ENCODE peak calls at places on chromosomes 1 and 21, in four cellular contexts. One of them, this sample, is unnamed.

GRCh38 chr1:235533476-235534168 is 29.4 kb upstream of the B3GALNT2 start:
- DNase-seq in mucosa of descending colon: no peak
- DNase-seq in choroid plexus epithelial cell: no peak
- DNase-seq in AG10803: no peak
- DNase-seq in this sample: peak; percentile 40

GRCh38 chr1:40024671-40025070 is 15.9 kb upstream of the CAP1 start:
- DNase-seq in choroid plexus epithelial cell: no peak
- DNase-seq in AG10803: no peak
- DNase-seq in mucosa of descending colon: no peak
- DNase-seq in this sample: no peak

GRCh38 chr1:95086949-95087533 is 14.3 kb upstream of the ALG14 start:
- DNase-seq in AG10803: peak; percentile 91
- DNase-seq in mucosa of descending colon: no peak
- DNase-seq in choroid plexus epithelial cell: peak; percentile 96
- DNase-seq in this sample: peak; percentile 77

GRCh38 chr1:108636876-108637275 is 24.0 kb downstream of the HENMT1 start:
- DNase-seq in AG10803: no peak
- DNase-seq in mucosa of descending colon: no peak
- DNase-seq in choroid plexus epithelial cell: no peak
- DNase-seq in this sample: no peak

GRCh38 chr1:69776555-69776954 is 208.8 kb downstream of the LRRC7 start:
- DNase-seq in AG10803: no peak
- DNase-seq in choroid plexus epithelial cell: no peak
- DNase-seq in mucosa of descending colon: peak; percentile 2
- DNase-seq in this sample: no peak

GRCh38 chr1:36342426-36343185 is 19.2 kb upstream of the EVA1B start:
- DNase-seq in AG10803: peak; percentile 75
- DNase-seq in mucosa of descending colon: peak; percentile 81
- DNase-seq in choroid plexus epithelial cell: peak; percentile 61
- DNase-seq in this sample: no peak

GRCh38 chr1:21966247-21967000 is 10.4 kb upstream of the CELA3B start:
- DNase-seq in choroid plexus epithelial cell: peak; percentile 37
- DNase-seq in AG10803: peak; percentile 70
- DNase-seq in mucosa of descending colon: no peak
- DNase-seq in this sample: no peak

GRCh38 chr1:18681423-18681835 is 50.8 kb downstream of the PAX7 start:
- DNase-seq in AG10803: peak; percentile 32
- DNase-seq in mucosa of descending colon: peak; percentile 23
- DNase-seq in choroid plexus epithelial cell: peak; percentile 28
- DNase-seq in this sample: peak; percentile 59

GRCh38 chr21:41958886-41959563 is 5.2 kb upstream of the C2CD2 start:
- DNase-seq in mucosa of descending colon: no peak
- DNase-seq in AG10803: peak; percentile 8
- DNase-seq in choroid plexus epithelial cell: no peak
- DNase-seq in this sample: no peak

GRCh38 chr1:150207278-150207971 is 28.5 kb downstream of the ANP32E start:
- DNase-seq in mucosa of descending colon: no peak
- DNase-seq in AG10803: no peak
- DNase-seq in choroid plexus epithelial cell: no peak
- DNase-seq in this sample: no peak

GRCh38 chr21:40487406-40487805 is 359.6 kb downstream of the DSCAM start:
- DNase-seq in mucosa of descending colon: no peak
- DNase-seq in AG10803: no peak
- DNase-seq in choroid plexus epithelial cell: no peak
- DNase-seq in this sample: no peak

GRCh38 chr1:10888791-10889627 is 92.6 kb upstream of the CASZ1 start:
- DNase-seq in AG10803: no peak
- DNase-seq in mucosa of descending colon: no peak
- DNase-seq in choroid plexus epithelial cell: peak; percentile 5
- DNase-seq in this sample: no peak

GRCh38 chr1:35490250-35490649 is 67.0 kb downstream of the KIAA0319L start:
- DNase-seq in mucosa of descending colon: no peak
- DNase-seq in choroid plexus epithelial cell: no peak
- DNase-seq in AG10803: no peak
- DNase-seq in this sample: no peak

GRCh38 chr1:197675475-197676324 is 99.6 kb downstream of the DENND1B start:
- DNase-seq in choroid plexus epithelial cell: peak; percentile 29
- DNase-seq in mucosa of descending colon: peak; percentile 18
- DNase-seq in AG10803: peak; percentile 46
- DNase-seq in this sample: peak; percentile 69

GRCh38 chr1:11796036-11796828 is 9.5 kb downstream of the MTHFR start:
- DNase-seq in mucosa of descending colon: no peak
- DNase-seq in AG10803: no peak
- DNase-seq in choroid plexus epithelial cell: peak; percentile 37
- DNase-seq in this sample: peak; percentile 65

GRCh38 chr21:28699591-28700259 is 293.0 kb downstream of the LTN1 start:
- DNase-seq in choroid plexus epithelial cell: no peak
- DNase-seq in AG10803: peak; percentile 62
- DNase-seq in mucosa of descending colon: no peak
- DNase-seq in this sample: no peak

GRCh38 chr21:39386194-39386593 is 37.3 kb upstream of the HMGN1 start:
- DNase-seq in AG10803: no peak
- DNase-seq in mucosa of descending colon: no peak
- DNase-seq in choroid plexus epithelial cell: peak; percentile 6
- DNase-seq in this sample: no peak

GRCh38 chr1:46585312-46585711 is 18.8 kb downstream of the MKNK1 start:
- DNase-seq in AG10803: no peak
- DNase-seq in mucosa of descending colon: no peak
- DNase-seq in choroid plexus epithelial cell: no peak
- DNase-seq in this sample: no peak

GRCh38 chr1:59543211-59543668 is 246.3 kb downstream of the FGGY start:
- DNase-seq in AG10803: no peak
- DNase-seq in mucosa of descending colon: no peak
- DNase-seq in choroid plexus epithelial cell: no peak
- DNase-seq in this sample: no peak

GRCh38 chr1:39568208-39568607 is 8.4 kb downstream of the PABPC4 start:
- DNase-seq in choroid plexus epithelial cell: no peak
- DNase-seq in AG10803: no peak
- DNase-seq in mucosa of descending colon: no peak
- DNase-seq in this sample: no peak

GRCh38 chr21:42692688-42693087 is 39.3 kb downstream of the PDE9A start:
- DNase-seq in choroid plexus epithelial cell: no peak
- DNase-seq in mucosa of descending colon: no peak
- DNase-seq in AG10803: no peak
- DNase-seq in this sample: no peak

GRCh38 chr1:77991638-77992037 is 12.8 kb upstream of the FUBP1 start:
- DNase-seq in mucosa of descending colon: no peak
- DNase-seq in AG10803: no peak
- DNase-seq in choroid plexus epithelial cell: no peak
- DNase-seq in this sample: no peak

GRCh38 chr1:27025718-27026117 is 13.1 kb upstream of the TENT5B start:
- DNase-seq in mucosa of descending colon: no peak
- DNase-seq in choroid plexus epithelial cell: no peak
- DNase-seq in AG10803: no peak
- DNase-seq in this sample: no peak

GRCh38 chr1:153763365-153764225 is 11.6 kb upstream of the SLC27A3 start:
- DNase-seq in AG10803: no peak
- DNase-seq in choroid plexus epithelial cell: no peak
- DNase-seq in mucosa of descending colon: no peak
- DNase-seq in this sample: no peak

GRCh38 chr1:191174298-191174697 is 696.6 kb upstream of the BRINP3 start:
- DNase-seq in choroid plexus epithelial cell: peak; percentile 5
- DNase-seq in AG10803: no peak
- DNase-seq in mucosa of descending colon: no peak
- DNase-seq in this sample: no peak

GRCh38 chr1:162136760-162137537 is 67.5 kb downstream of the NOS1AP start:
- DNase-seq in AG10803: peak; percentile 74
- DNase-seq in mucosa of descending colon: no peak
- DNase-seq in choroid plexus epithelial cell: peak; percentile 94
- DNase-seq in this sample: no peak

GRCh38 chr21:42760977-42761751 is 107.7 kb downstream of the PDE9A start:
- DNase-seq in mucosa of descending colon: no peak
- DNase-seq in AG10803: no peak
- DNase-seq in choroid plexus epithelial cell: no peak
- DNase-seq in this sample: no peak

GRCh38 chr1:202130816-202131522 is 8.3 kb downstream of the GPR37L1 start:
- DNase-seq in mucosa of descending colon: no peak
- DNase-seq in choroid plexus epithelial cell: no peak
- DNase-seq in AG10803: no peak
- DNase-seq in this sample: no peak

GRCh38 chr1:212560933-212561460 is 47.6 kb upstream of the ATF3 start:
- DNase-seq in choroid plexus epithelial cell: no peak
- DNase-seq in AG10803: no peak
- DNase-seq in mucosa of descending colon: no peak
- DNase-seq in this sample: no peak

GRCh38 chr1:12539705-12540579 is 78.1 kb downstream of the DHRS3 start:
- DNase-seq in mucosa of descending colon: peak; percentile 45
- DNase-seq in AG10803: peak; percentile 97
- DNase-seq in choroid plexus epithelial cell: peak; percentile 99
- DNase-seq in this sample: peak; percentile 99

DNA sequence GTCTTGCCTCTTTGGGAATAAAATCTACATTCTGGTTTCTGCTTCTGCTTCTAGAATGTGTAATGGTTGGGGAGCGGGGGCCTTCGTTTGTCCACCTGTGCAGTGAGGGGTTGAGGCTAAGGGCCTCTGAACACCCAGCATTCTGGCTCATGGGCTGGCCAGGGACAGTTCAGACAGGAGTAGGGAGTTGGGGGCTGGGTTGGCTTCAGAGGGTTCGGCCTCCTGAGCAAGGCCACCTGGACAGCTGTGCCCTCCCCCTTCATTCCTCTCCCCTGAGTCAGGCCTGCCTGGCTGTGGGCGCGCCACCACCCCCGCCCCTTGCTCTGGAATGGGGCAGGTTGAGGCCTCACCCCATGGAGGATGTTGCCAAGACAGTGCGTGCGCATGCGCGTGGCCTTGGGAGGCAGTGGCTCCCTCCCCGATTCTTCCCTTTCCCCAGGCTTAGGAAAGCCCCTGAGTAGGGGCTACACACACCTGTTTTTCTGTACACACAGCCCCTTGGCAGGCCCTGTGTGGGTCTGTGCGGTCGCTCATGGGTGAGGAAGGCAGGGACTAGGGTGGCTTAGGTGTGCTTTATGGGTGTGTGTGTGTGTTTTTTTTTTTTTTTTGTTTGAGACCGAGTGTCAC is 57.0 kb downstream of the YARS1 start:
- DNase-seq in choroid plexus epithelial cell: peak; percentile 55
- DNase-seq in mucosa of descending colon: peak; percentile 94
- DNase-seq in AG10803: peak; percentile 22
- DNase-seq in this sample: peak; percentile 67
- H3K4me3 ChIP-seq in choroid plexus epithelial cell: no peak overlapping the region
- H3K4me3 ChIP-seq in mucosa of descending colon: no peak overlapping the region
- H3K4me3 ChIP-seq in AG10803: no peak overlapping the region
- H3K4me3 ChIP-seq in this sample: no peak overlapping the region

GRCh38 chr1:156485984-156486383 is 14.6 kb downstream of the MEF2D start:
- DNase-seq in choroid plexus epithelial cell: no peak
- DNase-seq in AG10803: no peak
- DNase-seq in mucosa of descending colon: no peak
- DNase-seq in this sample: no peak

GRCh38 chr1:156486421-156487344 is 13.9 kb downstream of the MEF2D start:
- DNase-seq in mucosa of descending colon: no peak
- DNase-seq in AG10803: no peak
- DNase-seq in choroid plexus epithelial cell: no peak
- DNase-seq in this sample: no peak

GRCh38 chr1:156489166-156489934 is 11.2 kb downstream of the MEF2D start:
- DNase-seq in AG10803: no peak
- DNase-seq in choroid plexus epithelial cell: no peak
- DNase-seq in mucosa of descending colon: no peak
- DNase-seq in this sample: peak; percentile 91

GRCh38 chr1:156488566-156489165 is 11.9 kb downstream of the MEF2D start:
- DNase-seq in AG10803: no peak
- DNase-seq in mucosa of descending colon: no peak
- DNase-seq in choroid plexus epithelial cell: no peak
- DNase-seq in this sample: no peak

DNA sequence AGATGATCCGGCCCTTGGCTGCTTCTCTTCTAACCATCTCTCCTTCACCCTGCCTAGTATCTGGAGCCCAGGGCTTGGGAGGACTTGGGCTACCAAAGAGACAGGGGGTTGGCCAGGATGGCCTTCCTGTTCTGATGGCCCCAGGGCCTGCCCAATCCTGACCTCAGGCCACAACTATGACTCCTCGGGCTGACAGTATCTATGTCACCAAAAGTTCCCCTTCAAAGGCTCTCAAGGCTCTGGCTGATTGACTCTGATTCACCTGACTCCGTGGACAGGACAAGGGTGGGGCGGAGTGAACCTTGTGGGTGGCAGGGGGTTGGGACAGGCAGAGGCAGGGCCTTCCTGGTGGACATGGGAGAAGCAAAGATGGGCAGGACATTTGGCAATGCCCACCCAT is 12.7 kb downstream of the MEF2D start:
- DNase-seq in mucosa of descending colon: no peak
- DNase-seq in AG10803: no peak
- DNase-seq in choroid plexus epithelial cell: no peak
- DNase-seq in this sample: no peak
- H3K4me3 ChIP-seq in mucosa of descending colon: no peak overlapping the region
- H3K4me3 ChIP-seq in AG10803: no peak overlapping the region
- H3K4me3 ChIP-seq in choroid plexus epithelial cell: no peak overlapping the region
- H3K4me3 ChIP-seq in this sample: no peak overlapping the region

DNA sequence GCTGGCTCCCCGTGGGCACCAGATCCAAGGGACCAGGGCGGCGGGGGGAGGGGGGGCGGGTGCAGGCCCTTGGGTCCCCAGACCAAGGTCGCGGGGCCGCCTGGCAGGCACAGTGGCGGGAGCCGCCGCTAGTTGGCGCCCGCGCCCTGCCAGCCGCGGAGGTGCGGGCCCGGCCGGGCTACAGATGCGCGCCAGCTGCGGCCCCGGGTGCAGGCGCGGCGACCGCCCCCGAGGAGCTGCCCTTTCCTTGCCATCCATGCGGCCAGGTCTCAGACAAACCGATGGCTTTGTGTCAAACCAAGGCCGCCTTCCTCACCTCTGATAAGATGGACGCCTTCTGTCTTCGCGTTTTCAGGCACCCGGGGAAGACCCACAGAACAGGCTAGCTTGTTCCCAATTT is 2.2 kb upstream of the RUNX3 start:
- DNase-seq in mucosa of descending colon: peak; percentile 66
- DNase-seq in choroid plexus epithelial cell: no peak
- DNase-seq in AG10803: peak; percentile 11
- DNase-seq in this sample: peak; percentile 25
- H3K4me3 ChIP-seq in mucosa of descending colon: no peak overlapping the region
- H3K4me3 ChIP-seq in choroid plexus epithelial cell: no peak overlapping the region
- H3K4me3 ChIP-seq in AG10803: no peak overlapping the region
- H3K4me3 ChIP-seq in this sample: peak overlapping the region; percentile 10

GRCh38 chr1:196607940-196608339 is 300 bp downstream of the KCNT2 start:
- DNase-seq in AG10803: no peak
- DNase-seq in choroid plexus epithelial cell: peak; percentile 18
- DNase-seq in mucosa of descending colon: no peak
- DNase-seq in this sample: peak; percentile 29
- H3K4me3 ChIP-seq in AG10803: peak overlapping the region; percentile 61
- H3K4me3 ChIP-seq in choroid plexus epithelial cell: peak overlapping the region; percentile 79
- H3K4me3 ChIP-seq in mucosa of descending colon: no peak overlapping the region
- H3K4me3 ChIP-seq in this sample: peak overlapping the region; percentile 82

DNA sequence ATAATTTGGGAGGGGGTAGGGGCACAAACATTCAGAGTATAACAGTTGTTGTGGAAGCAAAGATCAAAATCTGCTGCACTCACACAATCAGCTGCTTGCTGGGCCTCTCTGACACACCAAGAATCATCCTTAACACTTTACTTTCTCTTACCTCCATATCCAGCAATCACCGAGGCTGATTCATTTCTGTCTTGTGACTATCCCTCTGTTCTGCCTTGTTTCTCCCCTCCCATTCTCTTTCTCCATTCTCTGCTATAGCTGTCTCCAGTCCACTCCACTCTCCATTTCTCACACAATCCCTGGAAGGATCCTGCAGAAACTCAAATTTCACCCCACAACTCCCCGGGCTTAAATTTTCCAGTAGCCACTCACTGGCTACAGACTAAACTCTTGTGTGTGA is 91.8 kb upstream of the NGF start:
- DNase-seq in AG10803: no peak
- DNase-seq in choroid plexus epithelial cell: no peak
- DNase-seq in mucosa of descending colon: no peak
- DNase-seq in this sample: no peak
- H3K4me3 ChIP-seq in AG10803: no peak overlapping the region
- H3K4me3 ChIP-seq in choroid plexus epithelial cell: no peak overlapping the region
- H3K4me3 ChIP-seq in mucosa of descending colon: no peak overlapping the region
- H3K4me3 ChIP-seq in this sample: no peak overlapping the region

This sample was measured in cardiac muscle cell.